ENCODE peak calls at places on chromosomes 7 and 10, in eight cellular contexts. One of them, this sample, is unnamed. For H3K36me3, the result is how much of the 10 kb centered on the place peaks cover.

GRCh38 chr7:105821527-105821926 is 54.9 kb downstream of the ATXN7L1 start:
- DNase-seq in left ventricle myocardium inferior: no peak
- DNase-seq in DND-41: no peak
- DNase-seq in neural progenitor cell: no peak
- DNase-seq in HCT116: no peak
- DNase-seq in right lobe of liver: no peak
- DNase-seq in SJSA1: no peak
- DNase-seq in GM23338: no peak
- DNase-seq in this sample: no peak

GRCh38 chr10:59872892-59873463 is 33.4 kb downstream of the CCDC6 start:
- DNase-seq in left ventricle myocardium inferior: no peak
- DNase-seq in DND-41: no peak
- DNase-seq in neural progenitor cell: no peak
- DNase-seq in HCT116: no peak
- DNase-seq in right lobe of liver: no peak
- DNase-seq in SJSA1: peak
- DNase-seq in GM23338: no peak
- DNase-seq in this sample: peak

GRCh38 chr7:102872460-102872859 is 40.3 kb upstream of the LRRC17 start:
- DNase-seq in left ventricle myocardium inferior: no peak
- DNase-seq in DND-41: no peak
- DNase-seq in neural progenitor cell: no peak
- DNase-seq in HCT116: no peak
- DNase-seq in right lobe of liver: no peak
- DNase-seq in SJSA1: peak
- DNase-seq in GM23338: no peak
- DNase-seq in this sample: no peak

GRCh38 chr7:37921340-37921805 is 933 bp downstream of the EPDR1 start:
- DNase-seq in left ventricle myocardium inferior: peak
- DNase-seq in DND-41: peak
- DNase-seq in neural progenitor cell: peak
- DNase-seq in HCT116: no peak
- DNase-seq in right lobe of liver: no peak
- DNase-seq in SJSA1: no peak
- DNase-seq in GM23338: peak
- DNase-seq in this sample: no peak

GRCh38 chr7:140961117-140961516 is 36.4 kb upstream of the BRAF start:
- DNase-seq in left ventricle myocardium inferior: no peak
- DNase-seq in DND-41: no peak
- DNase-seq in neural progenitor cell: no peak
- DNase-seq in HCT116: no peak
- DNase-seq in right lobe of liver: no peak
- DNase-seq in SJSA1: no peak
- DNase-seq in GM23338: no peak
- DNase-seq in this sample: no peak

GRCh38 chr7:77587276-77587675 is 50.2 kb downstream of the PTPN12 start:
- DNase-seq in left ventricle myocardium inferior: no peak
- DNase-seq in DND-41: no peak
- DNase-seq in neural progenitor cell: no peak
- DNase-seq in HCT116: no peak
- DNase-seq in right lobe of liver: no peak
- DNase-seq in SJSA1: no peak
- DNase-seq in GM23338: no peak
- DNase-seq in this sample: no peak

GRCh38 chr10:114821915-114822770 is 563 bp downstream of the FHIP2A start:
- DNase-seq in left ventricle myocardium inferior: peak
- DNase-seq in DND-41: peak
- DNase-seq in neural progenitor cell: peak
- DNase-seq in HCT116: no peak
- DNase-seq in right lobe of liver: peak
- DNase-seq in SJSA1: peak
- DNase-seq in GM23338: peak
- DNase-seq in this sample: peak

GRCh38 chr7:129908181-129908580 is 44.6 kb downstream of the UBE2H start:
- DNase-seq in left ventricle myocardium inferior: no peak
- DNase-seq in DND-41: no peak
- DNase-seq in neural progenitor cell: no peak
- DNase-seq in HCT116: no peak
- DNase-seq in right lobe of liver: no peak
- DNase-seq in SJSA1: no peak
- DNase-seq in GM23338: no peak
- DNase-seq in this sample: no peak

GRCh38 chr7:37977243-37977642 is 56.8 kb downstream of the EPDR1 start:
- DNase-seq in left ventricle myocardium inferior: no peak
- DNase-seq in DND-41: no peak
- DNase-seq in neural progenitor cell: no peak
- DNase-seq in HCT116: no peak
- DNase-seq in right lobe of liver: no peak
- DNase-seq in SJSA1: no peak
- DNase-seq in GM23338: no peak
- DNase-seq in this sample: no peak

GRCh38 chr10:116182426-116182825 is 90.6 kb downstream of the GFRA1 start:
- DNase-seq in left ventricle myocardium inferior: no peak
- DNase-seq in DND-41: no peak
- DNase-seq in neural progenitor cell: no peak
- DNase-seq in HCT116: no peak
- DNase-seq in right lobe of liver: no peak
- DNase-seq in SJSA1: no peak
- DNase-seq in GM23338: no peak
- DNase-seq in this sample: no peak

GRCh38 chr7:158490171-158490782 is 97.3 kb downstream of the PTPRN2 start:
- DNase-seq in left ventricle myocardium inferior: no peak
- DNase-seq in DND-41: no peak
- DNase-seq in neural progenitor cell: no peak
- DNase-seq in HCT116: no peak
- DNase-seq in right lobe of liver: no peak
- DNase-seq in SJSA1: no peak
- DNase-seq in GM23338: no peak
- DNase-seq in this sample: no peak

GRCh38 chr7:103905997-103906396 is 83.5 kb downstream of the RELN start:
- DNase-seq in left ventricle myocardium inferior: no peak
- DNase-seq in DND-41: no peak
- DNase-seq in neural progenitor cell: no peak
- DNase-seq in HCT116: no peak
- DNase-seq in right lobe of liver: no peak
- DNase-seq in SJSA1: no peak
- DNase-seq in GM23338: no peak
- DNase-seq in this sample: no peak

GRCh38 chr7:37419496-37419895 is 29.2 kb downstream of the ELMO1 start:
- DNase-seq in left ventricle myocardium inferior: no peak
- DNase-seq in DND-41: no peak
- DNase-seq in neural progenitor cell: no peak
- DNase-seq in HCT116: no peak
- DNase-seq in right lobe of liver: no peak
- DNase-seq in SJSA1: no peak
- DNase-seq in GM23338: no peak
- DNase-seq in this sample: no peak

GRCh38 chr7:158001003-158001402 is 586.6 kb downstream of the PTPRN2 start:
- DNase-seq in left ventricle myocardium inferior: no peak
- DNase-seq in DND-41: no peak
- DNase-seq in neural progenitor cell: no peak
- DNase-seq in HCT116: no peak
- DNase-seq in right lobe of liver: no peak
- DNase-seq in SJSA1: no peak
- DNase-seq in GM23338: no peak
- DNase-seq in this sample: no peak

GRCh38 chr10:76071638-76072317 is 640.4 kb downstream of the LRMDA start:
- DNase-seq in left ventricle myocardium inferior: no peak
- DNase-seq in DND-41: no peak
- DNase-seq in neural progenitor cell: no peak
- DNase-seq in HCT116: no peak
- DNase-seq in right lobe of liver: no peak
- DNase-seq in SJSA1: no peak
- DNase-seq in GM23338: no peak
- DNase-seq in this sample: no peak

GRCh38 chr7:140196361-140197217 is 19.8 kb upstream of the KDM7A start:
- DNase-seq in left ventricle myocardium inferior: no peak
- DNase-seq in DND-41: no peak
- DNase-seq in neural progenitor cell: no peak
- DNase-seq in HCT116: no peak
- DNase-seq in right lobe of liver: no peak
- DNase-seq in SJSA1: no peak
- DNase-seq in GM23338: no peak
- DNase-seq in this sample: no peak

GRCh38 chr7:2507917-2508306 is 11.7 kb upstream of the LFNG start:
- DNase-seq in left ventricle myocardium inferior: no peak
- DNase-seq in DND-41: no peak
- DNase-seq in neural progenitor cell: no peak
- DNase-seq in HCT116: no peak
- DNase-seq in right lobe of liver: no peak
- DNase-seq in SJSA1: no peak
- DNase-seq in GM23338: no peak
- DNase-seq in this sample: no peak

GRCh38 chr10:114340816-114341215 is 63.5 kb downstream of the AFAP1L2 start:
- DNase-seq in left ventricle myocardium inferior: peak
- DNase-seq in DND-41: no peak
- DNase-seq in neural progenitor cell: no peak
- DNase-seq in HCT116: no peak
- DNase-seq in right lobe of liver: no peak
- DNase-seq in SJSA1: no peak
- DNase-seq in GM23338: no peak
- DNase-seq in this sample: no peak

GRCh38 chr10:22611425-22612111 is 102.8 kb downstream of the PIP4K2A start:
- DNase-seq in left ventricle myocardium inferior: no peak
- DNase-seq in DND-41: peak
- DNase-seq in neural progenitor cell: no peak
- DNase-seq in HCT116: no peak
- DNase-seq in right lobe of liver: no peak
- DNase-seq in SJSA1: no peak
- DNase-seq in GM23338: no peak
- DNase-seq in this sample: no peak

GRCh38 chr10:132921818-132922807 is 20.3 kb downstream of the CFAP46 start:
- DNase-seq in left ventricle myocardium inferior: no peak
- DNase-seq in DND-41: no peak
- DNase-seq in neural progenitor cell: no peak
- DNase-seq in HCT116: no peak
- DNase-seq in right lobe of liver: peak
- DNase-seq in SJSA1: no peak
- DNase-seq in GM23338: no peak
- DNase-seq in this sample: no peak

GRCh38 chr10:93071674-93072224 is 1.9 kb upstream of the CYP26A1 start:
- DNase-seq in left ventricle myocardium inferior: no peak
- DNase-seq in DND-41: no peak
- DNase-seq in neural progenitor cell: peak
- DNase-seq in HCT116: no peak
- DNase-seq in right lobe of liver: peak
- DNase-seq in SJSA1: peak
- DNase-seq in GM23338: peak
- DNase-seq in this sample: no peak

GRCh38 chr10:113520606-113521481 is 32.0 kb upstream of the HABP2 start:
- DNase-seq in left ventricle myocardium inferior: peak
- DNase-seq in DND-41: peak
- DNase-seq in neural progenitor cell: peak
- DNase-seq in HCT116: peak
- DNase-seq in right lobe of liver: no peak
- DNase-seq in SJSA1: peak
- DNase-seq in GM23338: peak
- DNase-seq in this sample: no peak

GRCh38 chr7:117132385-117133120 is 179.3 kb downstream of the ST7 start:
- DNase-seq in left ventricle myocardium inferior: no peak
- DNase-seq in DND-41: no peak
- DNase-seq in neural progenitor cell: no peak
- DNase-seq in HCT116: peak
- DNase-seq in right lobe of liver: no peak
- DNase-seq in SJSA1: peak
- DNase-seq in GM23338: no peak
- DNase-seq in this sample: no peak

GRCh38 chr10:110957603-110958002 is 38.2 kb downstream of the SHOC2 start:
- DNase-seq in left ventricle myocardium inferior: no peak
- DNase-seq in DND-41: no peak
- DNase-seq in neural progenitor cell: no peak
- DNase-seq in HCT116: no peak
- DNase-seq in right lobe of liver: no peak
- DNase-seq in SJSA1: no peak
- DNase-seq in GM23338: no peak
- DNase-seq in this sample: no peak

GRCh38 chr10:46217749-46218453 is 68.9 kb upstream of the ANTXRL start:
- DNase-seq in left ventricle myocardium inferior: no peak
- DNase-seq in DND-41: no peak
- DNase-seq in neural progenitor cell: no peak
- DNase-seq in HCT116: no peak
- DNase-seq in right lobe of liver: no peak
- DNase-seq in SJSA1: no peak
- DNase-seq in GM23338: no peak
- DNase-seq in this sample: no peak

DNA sequence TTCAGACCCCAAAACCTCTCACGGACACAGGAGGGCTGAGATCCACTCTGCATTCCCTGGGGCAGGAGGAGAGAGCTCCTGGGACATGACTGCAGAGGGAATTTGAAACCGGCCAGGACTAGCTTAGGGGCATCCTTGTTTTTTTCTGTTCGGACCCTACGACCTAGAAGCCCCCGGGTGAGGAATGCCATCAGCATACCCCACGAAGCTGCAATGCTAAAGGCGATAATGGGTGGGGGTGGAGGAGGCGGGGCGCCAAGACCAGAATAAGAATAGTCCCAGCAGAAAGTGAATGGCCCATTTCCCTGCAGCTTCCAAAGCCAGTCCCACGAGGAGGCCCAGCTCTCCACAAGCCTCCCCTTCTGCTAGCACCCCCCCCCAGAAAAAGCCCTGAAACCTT is 4.0 kb downstream of the PDGFA start:
- DNase-seq in left ventricle myocardium inferior: no peak
- DNase-seq in DND-41: no peak
- DNase-seq in neural progenitor cell: peak
- DNase-seq in HCT116: no peak
- DNase-seq in right lobe of liver: no peak
- DNase-seq in SJSA1: no peak
- DNase-seq in GM23338: peak
- DNase-seq in this sample: no peak
- H3K36me3 ChIP-seq in left ventricle myocardium inferior: under half
- H3K36me3 ChIP-seq in DND-41: under half
- H3K36me3 ChIP-seq in neural progenitor cell: under half
- H3K36me3 ChIP-seq in HCT116: under half
- H3K36me3 ChIP-seq in right lobe of liver: under half
- H3K36me3 ChIP-seq in SJSA1: under half
- H3K36me3 ChIP-seq in GM23338: under half
- H3K36me3 ChIP-seq in this sample: under half

GRCh38 chr7:101170617-101171441 is 5.5 kb upstream of the VGF start:
- DNase-seq in left ventricle myocardium inferior: no peak
- DNase-seq in DND-41: peak
- DNase-seq in neural progenitor cell: no peak
- DNase-seq in HCT116: no peak
- DNase-seq in right lobe of liver: no peak
- DNase-seq in SJSA1: no peak
- DNase-seq in GM23338: no peak
- DNase-seq in this sample: no peak
- H3K4me3 ChIP-seq in left ventricle myocardium inferior: no peak
- H3K4me3 ChIP-seq in DND-41: no peak
- H3K4me3 ChIP-seq in neural progenitor cell: no peak
- H3K4me3 ChIP-seq in HCT116: no peak
- H3K4me3 ChIP-seq in right lobe of liver: no peak
- H3K4me3 ChIP-seq in SJSA1: no peak
- H3K4me3 ChIP-seq in GM23338: peak
- H3K4me3 ChIP-seq in this sample: no peak

GRCh38 chr10:1054684-1055083 is 1.5 kb upstream of the WDR37 start:
- DNase-seq in left ventricle myocardium inferior: no peak
- DNase-seq in DND-41: no peak
- DNase-seq in neural progenitor cell: no peak
- DNase-seq in HCT116: no peak
- DNase-seq in right lobe of liver: no peak
- DNase-seq in SJSA1: no peak
- DNase-seq in GM23338: no peak
- DNase-seq in this sample: no peak
- H3K36me3 ChIP-seq in left ventricle myocardium inferior: under half
- H3K36me3 ChIP-seq in DND-41: half or more
- H3K36me3 ChIP-seq in neural progenitor cell: under half
- H3K36me3 ChIP-seq in HCT116: under half
- H3K36me3 ChIP-seq in right lobe of liver: under half
- H3K36me3 ChIP-seq in SJSA1: half or more
- H3K36me3 ChIP-seq in GM23338: under half
- H3K36me3 ChIP-seq in this sample: under half

GRCh38 chr7:24425664-24426063 is 141.7 kb downstream of the NPY start:
- DNase-seq in left ventricle myocardium inferior: no peak
- DNase-seq in DND-41: no peak
- DNase-seq in neural progenitor cell: no peak
- DNase-seq in HCT116: no peak
- DNase-seq in right lobe of liver: no peak
- DNase-seq in SJSA1: no peak
- DNase-seq in GM23338: peak
- DNase-seq in this sample: no peak
- H3K4me3 ChIP-seq in left ventricle myocardium inferior: no peak
- H3K4me3 ChIP-seq in DND-41: no peak
- H3K4me3 ChIP-seq in neural progenitor cell: no peak
- H3K4me3 ChIP-seq in HCT116: no peak
- H3K4me3 ChIP-seq in right lobe of liver: no peak
- H3K4me3 ChIP-seq in SJSA1: no peak
- H3K4me3 ChIP-seq in GM23338: no peak
- H3K4me3 ChIP-seq in this sample: no peak

This sample was measured in naive thymus-derived CD4-positive, alpha-beta T cell.